ENCODE peak calls at places on chromosomes 6 and 20, in four cellular contexts. One of them, this sample, is unnamed.

GRCh38 chr20:63282946-63283345 is 10.0 kb upstream of the COL20A1 start:
- DNase-seq in SK-N-MC: no peak
- DNase-seq in GM04504: no peak
- DNase-seq in lower leg skin: no peak
- DNase-seq in this sample: no peak

GRCh38 chr6:28558629-28559028 is 32.9 kb downstream of the GPX5 start:
- DNase-seq in GM04504: no peak
- DNase-seq in SK-N-MC: no peak
- DNase-seq in lower leg skin: no peak
- DNase-seq in this sample: no peak

GRCh38 chr6:147255948-147256674 is 51.9 kb downstream of the STXBP5 start:
- DNase-seq in SK-N-MC: no peak
- DNase-seq in lower leg skin: no peak
- DNase-seq in GM04504: no peak
- DNase-seq in this sample: no peak

GRCh38 chr6:17349437-17349836 is 44.0 kb upstream of the CAP2 start:
- DNase-seq in GM04504: no peak
- DNase-seq in SK-N-MC: no peak
- DNase-seq in lower leg skin: no peak
- DNase-seq in this sample: no peak

GRCh38 chr6:24909281-24910216 is 26.2 kb downstream of the RIPOR2 start:
- DNase-seq in GM04504: no peak
- DNase-seq in lower leg skin: no peak
- DNase-seq in SK-N-MC: no peak
- DNase-seq in this sample: no peak

GRCh38 chr20:37316116-37316774 is 26.8 kb downstream of the MANBAL start:
- DNase-seq in SK-N-MC: no peak
- DNase-seq in lower leg skin: no peak
- DNase-seq in GM04504: no peak
- DNase-seq in this sample: no peak

GRCh38 chr6:13762648-13763441 is 51.2 kb upstream of the RANBP9 start:
- DNase-seq in lower leg skin: peak; percentile 90
- DNase-seq in GM04504: peak; percentile 85
- DNase-seq in SK-N-MC: peak; percentile 99
- DNase-seq in this sample: no peak

GRCh38 chr20:64025826-64026412 is 10.1 kb upstream of the C20orf204 start:
- DNase-seq in GM04504: no peak
- DNase-seq in lower leg skin: no peak
- DNase-seq in SK-N-MC: no peak
- DNase-seq in this sample: no peak

GRCh38 chr6:168355716-168356522 is 36.3 kb upstream of the DACT2 start:
- DNase-seq in GM04504: no peak
- DNase-seq in SK-N-MC: no peak
- DNase-seq in lower leg skin: peak; percentile 85
- DNase-seq in this sample: no peak

GRCh38 chr6:32623693-32624092 is 13.5 kb upstream of the HLA-DQA1 start:
- DNase-seq in lower leg skin: no peak
- DNase-seq in SK-N-MC: no peak
- DNase-seq in GM04504: no peak
- DNase-seq in this sample: no peak

GRCh38 chr6:83853178-83853967 is at the start of gene RIPPLY2:
- DNase-seq in GM04504: no peak
- DNase-seq in SK-N-MC: no peak
- DNase-seq in lower leg skin: peak; percentile 82
- DNase-seq in this sample: peak; percentile 25

GRCh38 chr6:112906737-112907136 is 559.6 kb downstream of the RFPL4B start:
- DNase-seq in lower leg skin: no peak
- DNase-seq in GM04504: peak; percentile 70
- DNase-seq in SK-N-MC: no peak
- DNase-seq in this sample: no peak

GRCh38 chr6:88483424-88483823 is 317.3 kb upstream of the CNR1 start:
- DNase-seq in SK-N-MC: no peak
- DNase-seq in GM04504: no peak
- DNase-seq in lower leg skin: no peak
- DNase-seq in this sample: no peak

GRCh38 chr6:98871057-98871456 is 36.7 kb downstream of the POU3F2 start:
- DNase-seq in SK-N-MC: no peak
- DNase-seq in GM04504: peak; percentile 52
- DNase-seq in lower leg skin: no peak
- DNase-seq in this sample: peak; percentile 2

GRCh38 chr6:72738091-72738490 is 116.2 kb downstream of the KCNQ5 start:
- DNase-seq in SK-N-MC: no peak
- DNase-seq in lower leg skin: no peak
- DNase-seq in GM04504: no peak
- DNase-seq in this sample: no peak

GRCh38 chr6:12032783-12033573 is 20.9 kb downstream of the HIVEP1 start:
- DNase-seq in GM04504: no peak
- DNase-seq in lower leg skin: no peak
- DNase-seq in SK-N-MC: no peak
- DNase-seq in this sample: no peak

GRCh38 chr6:101294676-101295075 is 98.8 kb upstream of the GRIK2 start:
- DNase-seq in SK-N-MC: no peak
- DNase-seq in GM04504: no peak
- DNase-seq in lower leg skin: no peak
- DNase-seq in this sample: no peak

GRCh38 chr6:15276036-15276435 is 30.2 kb downstream of the JARID2 start:
- DNase-seq in GM04504: no peak
- DNase-seq in SK-N-MC: no peak
- DNase-seq in lower leg skin: no peak
- DNase-seq in this sample: no peak

GRCh38 chr20:8232332-8232731 is 100.3 kb downstream of the PLCB1 start:
- DNase-seq in GM04504: no peak
- DNase-seq in lower leg skin: no peak
- DNase-seq in SK-N-MC: no peak
- DNase-seq in this sample: no peak